ENCODE peak calls at places on chromosomes 3 and 15, in nine cellular contexts. W is transverse colon, I is K562, D is Panc1, O is GM23338, Q is HL-60, Y is breast epithelium, L is stomach, H is SK-N-SH. V is an unnamed sample.

GRCh38 chr3:171753665-171754408 is 56.4 kb downstream of the PLD1 start:
- DNase-seq in H (no peak), O (no peak), Y (no peak), L (no peak), D (no peak), Q (no peak), I (no peak), W (no peak), V (no peak)

GRCh38 chr3:166114448-166114847 is 277.2 kb upstream of the BCHE start:
- DNase-seq in Q (no peak), H (no peak), D (no peak), O (no peak), Y (no peak), W (no peak), I (no peak), L (no peak), V (no peak)

GRCh38 chr15:89768071-89768500 is 8.0 kb upstream of the MESP2 start:
- DNase-seq in O (no peak), Q (no peak), D (no peak), W (peak; percentile 46), H (no peak), L (peak; percentile 77), I (no peak), Y (no peak), V (peak; percentile 68)

GRCh38 chr3:182258538-182259177 is 534.6 kb upstream of the ATP11B start:
- DNase-seq in Q (no peak), L (no peak), D (peak; percentile 28), Y (no peak), H (peak; percentile 56), W (no peak), O (peak; percentile 64), I (no peak), V (no peak)

GRCh38 chr15:100721758-100722550 is 119.6 kb downstream of the ASB7 start:
- DNase-seq in L (peak; percentile 54), D (peak; percentile 93), I (no peak), H (no peak), Y (peak; percentile 75), O (no peak), Q (peak; percentile 88), W (peak; percentile 64), V (peak; percentile 95)

GRCh38 chr3:184459355-184459754 is 79.5 kb downstream of the CHRD start:
- DNase-seq in Y (no peak), D (peak; percentile 38), W (no peak), I (no peak), L (peak; percentile 9), H (no peak), Q (no peak), O (no peak), V (no peak)

GRCh38 chr15:65373163-65373651 is 4.6 kb downstream of the IGDCC3 start:
- DNase-seq in W (no peak), H (no peak), O (no peak), Q (no peak), L (no peak), Y (no peak), I (no peak), D (no peak), V (no peak)

GRCh38 chr15:61634837-61635236 is 405.7 kb upstream of the RORA start:
- DNase-seq in W (no peak), Y (no peak), I (no peak), L (no peak), Q (no peak), H (no peak), D (no peak), O (no peak), V (no peak)

GRCh38 chr3:195896361-195897080 is 11.8 kb downstream of the TNK2 start:
- DNase-seq in L (no peak), W (no peak), O (peak; percentile 38), H (peak; percentile 59), D (no peak), Y (no peak), Q (no peak), I (peak; percentile 62), V (no peak)

GRCh38 chr3:19866751-19867347 is 67.2 kb downstream of the EFHB start:
- DNase-seq in H (peak; percentile 61), D (peak; percentile 27), W (peak; percentile 23), L (peak; percentile 37), Q (no peak), Y (no peak), O (peak; percentile 80), I (peak; percentile 63), V (peak; percentile 30)

GRCh38 chr3:85627899-85628298 is 669.1 kb downstream of the CADM2 start:
- DNase-seq in I (no peak), D (no peak), O (peak; percentile 4), L (no peak), W (no peak), H (no peak), Y (no peak), Q (no peak), V (no peak)

GRCh38 chr15:99142562-99142961 is 37.7 kb downstream of the SYNM start:
- DNase-seq in O (peak; percentile 47), Q (no peak), D (no peak), I (no peak), W (no peak), H (no peak), Y (no peak), L (no peak), V (no peak)

GRCh38 chr3:50807266-50807665 is 132.5 kb downstream of the DOCK3 start:
- DNase-seq in Q (no peak), I (no peak), D (no peak), O (no peak), H (no peak), W (no peak), L (peak; percentile 73), Y (no peak), V (no peak)

GRCh38 chr3:128347282-128347681 is 119.4 kb downstream of the DNAJB8 start:
- DNase-seq in I (no peak), O (no peak), Y (no peak), Q (no peak), D (no peak), W (no peak), L (no peak), H (no peak), V (no peak)

GRCh38 chr3:114597012-114597411 is 303.2 kb downstream of the TIGIT start:
- DNase-seq in Y (no peak), W (no peak), D (no peak), O (peak; percentile 51), I (no peak), H (no peak), Q (no peak), L (no peak), V (no peak)

GRCh38 chr3:40588406-40588805 is 63.6 kb downstream of the ZNF621 start:
- DNase-seq in L (no peak), Q (no peak), D (no peak), O (peak; percentile 62), Y (no peak), I (no peak), H (no peak), W (peak; percentile 31), V (no peak)

GRCh38 chr15:22786868-22787698 is 639 bp downstream of the NIPA1 start:
- DNase-seq in H (peak; percentile 66), Y (no peak), O (peak; percentile 66), L (peak; percentile 30), W (peak; percentile 30), Q (no peak), D (no peak), I (peak; percentile 34), V (peak; percentile 8)

GRCh38 chr15:60479711-60480110 is 769 bp upstream of the ICE2 start:
- DNase-seq in H (no peak), D (no peak), L (no peak), I (peak; percentile 15), Q (no peak), O (no peak), W (no peak), Y (no peak), V (no peak)

DNA sequence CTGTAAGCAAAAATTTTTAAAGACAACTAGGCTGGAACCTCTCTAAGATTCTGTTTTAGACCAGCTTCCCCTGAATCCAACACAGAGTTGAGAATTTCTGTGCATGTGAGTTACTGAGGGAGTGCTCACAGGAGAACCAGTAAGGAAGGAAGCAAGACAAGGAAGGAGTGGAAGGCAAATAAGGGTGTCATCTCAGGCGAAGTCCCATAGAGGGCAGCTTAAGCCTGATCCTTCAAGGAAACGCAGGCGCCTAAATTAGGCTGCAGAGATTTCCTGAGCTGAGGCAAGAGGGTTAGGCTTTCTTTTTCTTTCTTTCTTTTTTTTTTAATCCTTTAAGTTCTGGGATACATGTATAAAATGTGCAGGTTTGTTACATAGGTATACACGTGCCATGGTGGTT is 36.2 kb upstream of the COL6A6 start:
- DNase-seq in W (no peak), Q (peak; percentile 0), L (no peak), H (no peak), Y (no peak), I (peak; percentile 13), O (peak; percentile 88), D (no peak), V (no peak)
- TF ChIP-seq CTCF in W (peak; percentile 13), Q (peak; percentile 14), L (no peak), H (no peak), Y (no peak), I (peak; percentile 24), O (peak; percentile 87), D (peak; percentile 67), V (no peak)

GRCh38 chr3:147413712-147414325 is 4.7 kb downstream of the ZIC1 start:
- DNase-seq in H (no peak), Y (no peak), L (no peak), O (peak; percentile 83), D (no peak), I (no peak), W (no peak), Q (no peak), V (no peak)
- TF ChIP-seq POLR2AphosphoS5 in H (no peak), Y (no peak), L (no peak), O (no peak), D (no peak), I (no peak), W (no peak), Q (no peak), V (no peak)

GRCh38 chr3:45630325-45630724 is 35.8 kb downstream of the LIMD1 start:
- DNase-seq in I (no peak), H (no peak), O (no peak), Y (no peak), L (no peak), D (no peak), Q (no peak), W (no peak), V (no peak)

GRCh38 chr3:45631486-45631885 is 36.9 kb downstream of the LIMD1 start:
- DNase-seq in Q (no peak), I (peak; percentile 87), O (no peak), W (no peak), D (no peak), L (no peak), H (no peak), Y (no peak), V (no peak)

GRCh38 chr3:45632956-45633355 is 38.4 kb downstream of the LIMD1 start:
- DNase-seq in Q (no peak), H (no peak), Y (no peak), L (no peak), O (no peak), D (no peak), W (no peak), I (no peak), V (no peak)

GRCh38 chr3:45626096-45626887 is 31.7 kb downstream of the LIMD1 start:
- DNase-seq in H (no peak), W (no peak), Y (no peak), I (no peak), L (no peak), D (no peak), O (no peak), Q (no peak), V (no peak)

GRCh38 chr3:45628746-45629145 is 34.2 kb downstream of the LIMD1 start:
- DNase-seq in W (no peak), Y (no peak), L (no peak), O (no peak), D (no peak), I (no peak), Q (peak; percentile 72), H (peak; percentile 60), V (no peak)
- TF ChIP-seq CTCF in W (no peak), Y (no peak), L (no peak), O (no peak), D (no peak), I (no peak), Q (no peak), H (no peak), V (no peak)

GRCh38 chr3:134609821-134610454 is 40.9 kb downstream of the KY start:
- DNase-seq in I (no peak), O (no peak), Y (no peak), L (no peak), H (no peak), Q (no peak), W (no peak), D (no peak), V (peak; percentile 2)
- TF ChIP-seq POLR2AphosphoS5 in I (no peak), O (no peak), Y (no peak), L (no peak), H (no peak), Q (no peak), W (no peak), D (no peak), V (no peak)

V was measured in prostate gland.